ENCODE peak calls at places on chromosomes 1 and 21, in eight cellular contexts. T, F, N, G, A, Z, S and L are unnamed samples.

GRCh38 chr1:24966724-24967346 is 36.8 kb upstream of the RUNX3 start:
- DNase-seq in T (no peak), F (peak), N (no peak), G (no peak), A (no peak), Z (peak), S (no peak), L (peak)

GRCh38 chr1:100398648-100399047 is 46.3 kb downstream of the CDC14A start:
- DNase-seq in T (no peak), F (no peak), N (no peak), G (no peak), A (no peak), Z (no peak), S (no peak), L (no peak)

GRCh38 chr1:158686430-158687009 is at the start of gene SPTA1:
- DNase-seq in T (no peak), F (no peak), N (no peak), G (no peak), A (no peak), Z (peak), S (no peak), L (no peak)

GRCh38 chr1:20366766-20367602 is 76.3 kb downstream of the VWA5B1 start:
- DNase-seq in T (peak), F (no peak), N (peak), G (no peak), A (no peak), Z (peak), S (peak), L (no peak)

GRCh38 chr1:81391100-81391828 is 409.5 kb upstream of the ADGRL2 start:
- DNase-seq in T (no peak), F (no peak), N (peak), G (no peak), A (no peak), Z (no peak), S (peak), L (no peak)

GRCh38 chr1:35544976-35545375 is 12.2 kb downstream of the KIAA0319L start:
- DNase-seq in T (peak), F (peak), N (no peak), G (no peak), A (no peak), Z (peak), S (peak), L (no peak)

GRCh38 chr1:66275601-66276023 is 258.3 kb upstream of the SGIP1 start:
- DNase-seq in T (no peak), F (no peak), N (no peak), G (no peak), A (no peak), Z (no peak), S (no peak), L (no peak)

GRCh38 chr1:91584309-91584708 is 83.7 kb downstream of the CDC7 start:
- DNase-seq in T (no peak), F (no peak), N (no peak), G (no peak), A (no peak), Z (no peak), S (no peak), L (no peak)

GRCh38 chr1:153447498-153448170 is 12.8 kb downstream of the S100A7 start:
- DNase-seq in T (no peak), F (no peak), N (no peak), G (peak), A (no peak), Z (peak), S (no peak), L (peak)

GRCh38 chr1:26391450-26391849 is 18.9 kb upstream of the ZNF683 start:
- DNase-seq in T (peak), F (peak), N (no peak), G (no peak), A (no peak), Z (peak), S (peak), L (no peak)

GRCh38 chr1:165328136-165328535 is 28.4 kb downstream of the LMX1A start:
- DNase-seq in T (no peak), F (no peak), N (no peak), G (no peak), A (no peak), Z (no peak), S (no peak), L (no peak)

GRCh38 chr21:40902299-40902698 is 55.3 kb upstream of the DSCAM start:
- DNase-seq in T (no peak), F (no peak), N (no peak), G (no peak), A (no peak), Z (no peak), S (no peak), L (no peak)

GRCh38 chr21:32539378-32539777 is 45.9 kb downstream of the TCP10L start:
- DNase-seq in T (no peak), F (no peak), N (no peak), G (no peak), A (no peak), Z (no peak), S (no peak), L (no peak)

GRCh38 chr21:37435120-37435519 is 68.5 kb downstream of the DYRK1A start:
- DNase-seq in T (peak), F (peak), N (no peak), G (no peak), A (no peak), Z (peak), S (peak), L (peak)

GRCh38 chr1:94068096-94068830 is 52.7 kb downstream of the ABCA4 start:
- DNase-seq in T (no peak), F (no peak), N (no peak), G (peak), A (no peak), Z (peak), S (peak), L (no peak)

GRCh38 chr1:228740543-228740942 is 5.3 kb downstream of the RHOU start:
- DNase-seq in T (no peak), F (no peak), N (no peak), G (no peak), A (no peak), Z (no peak), S (no peak), L (no peak)

GRCh38 chr21:29217818-29218252 is 80.9 kb upstream of the BACH1 start:
- DNase-seq in T (no peak), F (no peak), N (no peak), G (peak), A (no peak), Z (peak), S (no peak), L (peak)

GRCh38 chr1:153728305-153729066 is 636 bp downstream of the INTS3 start:
- DNase-seq in T (peak), F (peak), N (peak), G (no peak), A (peak), Z (peak), S (peak), L (no peak)

GRCh38 chr1:230070321-230071208 is 3.5 kb downstream of the GALNT2 start:
- DNase-seq in T (no peak), F (no peak), N (no peak), G (no peak), A (peak), Z (no peak), S (no peak), L (no peak)

GRCh38 chr1:27605796-27606707 is 2.1 kb upstream of the AHDC1 start:
- DNase-seq in T (peak), F (peak), N (peak), G (no peak), A (no peak), Z (peak), S (peak), L (no peak)

GRCh38 chr1:226606311-226607267 is 58.0 kb downstream of the STUM start:
- DNase-seq in T (no peak), F (no peak), N (no peak), G (no peak), A (no peak), Z (no peak), S (no peak), L (no peak)

GRCh38 chr1:189752461-189752860 is 725.2 kb downstream of the BRINP3 start:
- DNase-seq in T (no peak), F (no peak), N (no peak), G (no peak), A (no peak), Z (no peak), S (no peak), L (no peak)

GRCh38 chr1:156865865-156866678 is 5.4 kb downstream of the NTRK1 start:
- DNase-seq in T (no peak), F (no peak), N (no peak), G (no peak), A (no peak), Z (no peak), S (no peak), L (no peak)

GRCh38 chr1:77253211-77253610 is 28.6 kb upstream of the AK5 start:
- DNase-seq in T (no peak), F (no peak), N (no peak), G (no peak), A (no peak), Z (no peak), S (no peak), L (no peak)

GRCh38 chr1:214440219-214440965 is 111.0 kb downstream of the PTPN14 start:
- DNase-seq in T (no peak), F (no peak), N (no peak), G (no peak), A (no peak), Z (peak), S (no peak), L (no peak)

GRCh38 chr1:202625416-202626360 is 84.6 kb downstream of the SYT2 start:
- DNase-seq in T (peak), F (peak), N (peak), G (peak), A (peak), Z (peak), S (peak), L (no peak)

DNA sequence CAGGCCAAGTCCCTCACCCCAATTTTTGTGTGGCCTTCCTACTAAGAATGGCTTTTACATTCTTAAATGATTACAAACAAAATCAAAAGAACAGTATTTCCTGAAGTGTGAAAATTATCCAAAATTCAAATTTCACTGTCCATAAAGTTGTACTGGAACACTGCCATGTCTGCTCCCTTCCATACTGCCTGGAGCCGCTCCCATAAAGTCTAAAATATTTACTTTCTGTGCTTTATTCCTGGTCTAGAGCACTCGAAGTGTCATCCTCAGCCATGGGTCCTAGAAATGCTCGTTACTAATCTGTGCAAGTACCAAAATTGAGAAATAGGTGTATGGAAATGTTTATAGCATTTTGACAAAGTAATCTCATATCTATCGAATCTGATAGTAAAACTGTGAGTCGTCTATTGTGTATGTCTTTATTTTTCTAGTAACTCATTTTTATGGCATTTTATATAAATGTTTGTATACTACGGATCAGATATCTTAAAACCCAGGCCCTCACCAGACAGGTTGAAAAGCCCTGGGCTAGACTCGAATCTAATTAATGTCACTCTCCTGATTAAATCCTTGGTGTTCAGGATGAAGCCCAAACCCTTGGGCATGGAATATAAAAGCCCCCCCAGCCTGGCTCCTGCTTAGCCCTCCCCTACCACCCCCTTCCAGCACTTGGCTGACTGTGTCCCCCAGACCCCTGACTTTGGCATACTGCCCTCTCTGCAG is 4.9 kb downstream of the LBR start:
- DNase-seq in T (no peak), F (no peak), N (no peak), G (no peak), A (no peak), Z (no peak), S (no peak), L (no peak)
- H3K4me3 ChIP-seq in T (no peak), F (no peak), N (no peak), G (no peak), A (no peak), Z (no peak), S (no peak), L (no peak)

GRCh38 chr1:8358897-8359616 is 41.1 kb downstream of the SLC45A1 start:
- DNase-seq in T (no peak), F (no peak), N (no peak), G (no peak), A (no peak), Z (no peak), S (no peak), L (no peak)
- TF ChIP-seq CTCF in T (no peak), F (no peak), N (no peak), G (no peak), A (no peak), Z (no peak), S (no peak), L (no peak)

GRCh38 chr1:111212634-111213335 is 12.3 kb upstream of the DENND2D start:
- DNase-seq in T (no peak), F (no peak), N (no peak), G (no peak), A (no peak), Z (no peak), S (no peak), L (no peak)

GRCh38 chr1:111214086-111214801 is 13.3 kb upstream of the CHI3L2 start:
- DNase-seq in T (no peak), F (no peak), N (no peak), G (no peak), A (no peak), Z (no peak), S (peak), L (no peak)

GRCh38 chr1:111216751-111217150 is 10.8 kb upstream of the CHI3L2 start:
- DNase-seq in T (no peak), F (no peak), N (no peak), G (no peak), A (no peak), Z (no peak), S (no peak), L (no peak)

GRCh38 chr1:111213412-111213811 is 13.0 kb upstream of the DENND2D start:
- DNase-seq in T (no peak), F (peak), N (no peak), G (no peak), A (no peak), Z (no peak), S (no peak), L (no peak)

GRCh38 chr1:111214884-111215283 is 12.6 kb upstream of the CHI3L2 start:
- DNase-seq in T (no peak), F (peak), N (no peak), G (no peak), A (no peak), Z (no peak), S (no peak), L (no peak)
- H3K4me3 ChIP-seq in T (no peak), F (peak), N (no peak), G (no peak), A (no peak), Z (no peak), S (no peak), L (no peak)

GRCh38 chr21:16589499-16589898 is 859.7 kb downstream of the USP25 start:
- DNase-seq in T (no peak), F (no peak), N (no peak), G (no peak), A (no peak), Z (no peak), S (no peak), L (no peak)

GRCh38 chr21:16589046-16589445 is 859.3 kb downstream of the USP25 start:
- DNase-seq in T (no peak), F (no peak), N (no peak), G (no peak), A (no peak), Z (no peak), S (no peak), L (no peak)

GRCh38 chr21:16587141-16587570 is 857.4 kb downstream of the USP25 start:
- DNase-seq in T (no peak), F (no peak), N (peak), G (peak), A (no peak), Z (peak), S (peak), L (peak)

GRCh38 chr21:16588433-16588860 is 858.7 kb downstream of the USP25 start:
- DNase-seq in T (peak), F (no peak), N (peak), G (peak), A (peak), Z (peak), S (peak), L (peak)

DNA sequence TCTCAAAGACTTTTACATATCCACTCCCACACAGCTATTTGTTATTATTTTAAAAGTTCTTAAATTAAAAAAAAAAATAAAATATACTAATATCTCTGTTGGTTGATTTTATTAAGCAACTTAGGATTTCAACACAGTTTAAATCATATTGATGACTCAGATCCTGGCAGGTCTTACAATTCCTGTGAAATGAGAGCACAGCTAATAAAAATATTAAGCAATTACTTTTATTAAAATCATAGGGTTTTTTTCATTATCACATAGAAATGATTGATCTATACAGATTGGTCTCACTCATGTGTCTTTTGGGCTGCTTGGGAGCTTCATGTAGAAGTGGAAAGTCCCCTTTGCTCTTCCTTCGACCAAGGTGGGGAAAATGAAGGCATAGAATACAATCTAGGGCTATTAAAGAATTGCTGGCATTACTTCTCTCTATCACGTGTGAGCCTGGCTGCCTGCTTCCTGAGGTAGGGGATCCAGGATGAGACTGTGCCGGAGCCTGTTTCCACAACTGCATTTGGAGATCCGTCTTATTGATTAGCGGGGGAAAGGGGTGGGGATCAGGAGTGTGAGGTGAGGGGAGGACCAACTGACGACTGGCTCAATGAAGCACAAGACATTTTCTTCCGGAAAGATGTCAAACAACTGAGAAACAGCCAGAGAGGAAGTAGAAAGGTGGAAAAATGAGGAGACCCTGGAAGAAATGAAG is 858.0 kb downstream of the USP25 start:
- DNase-seq in T (peak), F (no peak), N (no peak), G (no peak), A (no peak), Z (peak), S (no peak), L (peak)
- TF ChIP-seq CTCF in T (no peak), F (no peak), N (no peak), G (no peak), A (no peak), Z (no peak), S (no peak), L (no peak)

GRCh38 chr1:107662976-107663375 is 302.0 kb downstream of the VAV3 start:
- DNase-seq in T (no peak), F (no peak), N (no peak), G (no peak), A (no peak), Z (no peak), S (no peak), L (peak)
- H3K4me3 ChIP-seq in T (no peak), F (no peak), N (no peak), G (no peak), A (no peak), Z (no peak), S (no peak), L (no peak)

GRCh38 chr1:68234094-68234493 is 1.8 kb upstream of the WLS start:
- DNase-seq in T (no peak), F (no peak), N (no peak), G (no peak), A (no peak), Z (no peak), S (no peak), L (no peak)

GRCh38 chr1:68231627-68232303 is 558 bp downstream of the WLS start:
- DNase-seq in T (peak), F (no peak), N (peak), G (no peak), A (peak), Z (peak), S (no peak), L (no peak)

GRCh38 chr1:68233202-68233601 is 879 bp upstream of the WLS start:
- DNase-seq in T (peak), F (no peak), N (no peak), G (no peak), A (no peak), Z (no peak), S (no peak), L (no peak)

GRCh38 chr1:68230901-68231626 is 1.3 kb downstream of the WLS start:
- DNase-seq in T (peak), F (no peak), N (peak), G (no peak), A (no peak), Z (peak), S (no peak), L (no peak)

GRCh38 chr1:68232354-68233148 is at the start of gene WLS:
- DNase-seq in T (peak), F (no peak), N (peak), G (no peak), A (peak), Z (peak), S (peak), L (no peak)
- TF ChIP-seq CTCF in T (peak), F (no peak), N (no peak), G (no peak), A (no peak), Z (peak), S (no peak), L (no peak)

GRCh38 chr1:2627746-2628145 is 5.1 kb downstream of the MMEL1 start:
- DNase-seq in T (no peak), F (no peak), N (no peak), G (no peak), A (no peak), Z (no peak), S (no peak), L (no peak)
- H3K4me3 ChIP-seq in T (no peak), F (no peak), N (no peak), G (no peak), A (no peak), Z (no peak), S (no peak), L (no peak)